ENCODE peak calls at places on chromosomes 11 and 22, in seven cellular contexts. One of them, this sample, is unnamed.

GRCh38 chr22:36457688-36458450 is 23.6 kb downstream of the TXN2 start:
- DNase-seq in stimulated activated CD4-positive, alpha-beta T cell treated with anti-CD3 and anti-CD28 coated beads, Interleukin-2, amount 100 ng/mL, for 48 hours: no peak
- DNase-seq in SW 1271: no peak
- DNase-seq in fibroblast of the aortic adventitia: peak; percentile 66
- DNase-seq in MM.1S: no peak
- DNase-seq in GF-D8: peak; percentile 21
- DNase-seq in nucleus accumbens: no peak
- DNase-seq in this sample: no peak

GRCh38 chr11:100727410-100727809 is 40.3 kb downstream of the ARHGAP42 start:
- DNase-seq in stimulated activated CD4-positive, alpha-beta T cell treated with anti-CD3 and anti-CD28 coated beads, Interleukin-2, amount 100 ng/mL, for 48 hours: no peak
- DNase-seq in SW 1271: no peak
- DNase-seq in fibroblast of the aortic adventitia: no peak
- DNase-seq in MM.1S: no peak
- DNase-seq in GF-D8: no peak
- DNase-seq in nucleus accumbens: no peak
- DNase-seq in this sample: no peak

GRCh38 chr11:61529537-61530225 is 21.1 kb downstream of the LRRC10B start:
- DNase-seq in stimulated activated CD4-positive, alpha-beta T cell treated with anti-CD3 and anti-CD28 coated beads, Interleukin-2, amount 100 ng/mL, for 48 hours: no peak
- DNase-seq in SW 1271: no peak
- DNase-seq in fibroblast of the aortic adventitia: no peak
- DNase-seq in MM.1S: no peak
- DNase-seq in GF-D8: no peak
- DNase-seq in nucleus accumbens: no peak
- DNase-seq in this sample: peak; percentile 96

GRCh38 chr22:35835998-35836691 is 118.5 kb downstream of the APOL5 start:
- DNase-seq in stimulated activated CD4-positive, alpha-beta T cell treated with anti-CD3 and anti-CD28 coated beads, Interleukin-2, amount 100 ng/mL, for 48 hours: no peak
- DNase-seq in SW 1271: peak; percentile 53
- DNase-seq in fibroblast of the aortic adventitia: peak; percentile 97
- DNase-seq in MM.1S: no peak
- DNase-seq in GF-D8: no peak
- DNase-seq in nucleus accumbens: no peak
- DNase-seq in this sample: peak; percentile 58

GRCh38 chr11:35146074-35146521 is 7.1 kb downstream of the CD44 start:
- DNase-seq in stimulated activated CD4-positive, alpha-beta T cell treated with anti-CD3 and anti-CD28 coated beads, Interleukin-2, amount 100 ng/mL, for 48 hours: peak; percentile 64
- DNase-seq in SW 1271: no peak
- DNase-seq in fibroblast of the aortic adventitia: no peak
- DNase-seq in MM.1S: peak; percentile 62
- DNase-seq in GF-D8: no peak
- DNase-seq in nucleus accumbens: no peak
- DNase-seq in this sample: no peak

GRCh38 chr22:35174398-35174797 is 82.9 kb upstream of the HMGXB4 start:
- DNase-seq in stimulated activated CD4-positive, alpha-beta T cell treated with anti-CD3 and anti-CD28 coated beads, Interleukin-2, amount 100 ng/mL, for 48 hours: no peak
- DNase-seq in SW 1271: no peak
- DNase-seq in fibroblast of the aortic adventitia: no peak
- DNase-seq in MM.1S: no peak
- DNase-seq in GF-D8: no peak
- DNase-seq in nucleus accumbens: no peak
- DNase-seq in this sample: no peak

GRCh38 chr11:75388386-75389275 is 10.7 kb upstream of the RPS3 start:
- DNase-seq in stimulated activated CD4-positive, alpha-beta T cell treated with anti-CD3 and anti-CD28 coated beads, Interleukin-2, amount 100 ng/mL, for 48 hours: peak; percentile 59
- DNase-seq in SW 1271: peak; percentile 68
- DNase-seq in fibroblast of the aortic adventitia: peak; percentile 87
- DNase-seq in MM.1S: peak; percentile 68
- DNase-seq in GF-D8: peak; percentile 23
- DNase-seq in nucleus accumbens: peak; percentile 27
- DNase-seq in this sample: peak; percentile 64

GRCh38 chr22:19062909-19063308 is 59.3 kb downstream of the DGCR2 start:
- DNase-seq in stimulated activated CD4-positive, alpha-beta T cell treated with anti-CD3 and anti-CD28 coated beads, Interleukin-2, amount 100 ng/mL, for 48 hours: no peak
- DNase-seq in SW 1271: no peak
- DNase-seq in fibroblast of the aortic adventitia: no peak
- DNase-seq in MM.1S: no peak
- DNase-seq in GF-D8: no peak
- DNase-seq in nucleus accumbens: no peak
- DNase-seq in this sample: peak; percentile 44

GRCh38 chr11:68735626-68736025 is 15.7 kb downstream of the TESMIN start:
- DNase-seq in stimulated activated CD4-positive, alpha-beta T cell treated with anti-CD3 and anti-CD28 coated beads, Interleukin-2, amount 100 ng/mL, for 48 hours: no peak
- DNase-seq in SW 1271: no peak
- DNase-seq in fibroblast of the aortic adventitia: no peak
- DNase-seq in MM.1S: no peak
- DNase-seq in GF-D8: no peak
- DNase-seq in nucleus accumbens: no peak
- DNase-seq in this sample: no peak

GRCh38 chr11:47278058-47278457 is 8.1 kb downstream of the MADD start:
- DNase-seq in stimulated activated CD4-positive, alpha-beta T cell treated with anti-CD3 and anti-CD28 coated beads, Interleukin-2, amount 100 ng/mL, for 48 hours: no peak
- DNase-seq in SW 1271: no peak
- DNase-seq in fibroblast of the aortic adventitia: peak; percentile 70
- DNase-seq in MM.1S: no peak
- DNase-seq in GF-D8: no peak
- DNase-seq in nucleus accumbens: no peak
- DNase-seq in this sample: no peak

GRCh38 chr11:120172054-120172881 is 34.4 kb upstream of the TRIM29 start:
- DNase-seq in stimulated activated CD4-positive, alpha-beta T cell treated with anti-CD3 and anti-CD28 coated beads, Interleukin-2, amount 100 ng/mL, for 48 hours: peak; percentile 37
- DNase-seq in SW 1271: no peak
- DNase-seq in fibroblast of the aortic adventitia: peak; percentile 72
- DNase-seq in MM.1S: peak; percentile 51
- DNase-seq in GF-D8: peak; percentile 80
- DNase-seq in nucleus accumbens: peak; percentile 35
- DNase-seq in this sample: peak; percentile 68

GRCh38 chr11:15006139-15006759 is 34.1 kb upstream of the CALCA start:
- DNase-seq in stimulated activated CD4-positive, alpha-beta T cell treated with anti-CD3 and anti-CD28 coated beads, Interleukin-2, amount 100 ng/mL, for 48 hours: no peak
- DNase-seq in SW 1271: no peak
- DNase-seq in fibroblast of the aortic adventitia: peak; percentile 67
- DNase-seq in MM.1S: peak; percentile 58
- DNase-seq in GF-D8: peak; percentile 12
- DNase-seq in nucleus accumbens: no peak
- DNase-seq in this sample: no peak

GRCh38 chr11:23399995-23400394 is 539.7 kb upstream of the CCDC179 start:
- DNase-seq in stimulated activated CD4-positive, alpha-beta T cell treated with anti-CD3 and anti-CD28 coated beads, Interleukin-2, amount 100 ng/mL, for 48 hours: no peak
- DNase-seq in SW 1271: no peak
- DNase-seq in fibroblast of the aortic adventitia: no peak
- DNase-seq in MM.1S: no peak
- DNase-seq in GF-D8: no peak
- DNase-seq in nucleus accumbens: no peak
- DNase-seq in this sample: no peak

GRCh38 chr11:68403424-68403823 is 57.1 kb upstream of the PPP6R3 start:
- DNase-seq in stimulated activated CD4-positive, alpha-beta T cell treated with anti-CD3 and anti-CD28 coated beads, Interleukin-2, amount 100 ng/mL, for 48 hours: no peak
- DNase-seq in SW 1271: no peak
- DNase-seq in fibroblast of the aortic adventitia: no peak
- DNase-seq in MM.1S: no peak
- DNase-seq in GF-D8: no peak
- DNase-seq in nucleus accumbens: no peak
- DNase-seq in this sample: no peak

GRCh38 chr22:18060646-18061620 is 16.9 kb upstream of the PEX26 start:
- DNase-seq in stimulated activated CD4-positive, alpha-beta T cell treated with anti-CD3 and anti-CD28 coated beads, Interleukin-2, amount 100 ng/mL, for 48 hours: no peak
- DNase-seq in SW 1271: no peak
- DNase-seq in fibroblast of the aortic adventitia: no peak
- DNase-seq in MM.1S: no peak
- DNase-seq in GF-D8: no peak
- DNase-seq in nucleus accumbens: no peak
- DNase-seq in this sample: peak; percentile 63

GRCh38 chr11:119369035-119369925 is 12.2 kb downstream of the USP2 start:
- DNase-seq in stimulated activated CD4-positive, alpha-beta T cell treated with anti-CD3 and anti-CD28 coated beads, Interleukin-2, amount 100 ng/mL, for 48 hours: no peak
- DNase-seq in SW 1271: no peak
- DNase-seq in fibroblast of the aortic adventitia: no peak
- DNase-seq in MM.1S: no peak
- DNase-seq in GF-D8: no peak
- DNase-seq in nucleus accumbens: no peak
- DNase-seq in this sample: peak; percentile 77

GRCh38 chr11:118046051-118046963 is 30.6 kb upstream of the TMPRSS4 start:
- DNase-seq in stimulated activated CD4-positive, alpha-beta T cell treated with anti-CD3 and anti-CD28 coated beads, Interleukin-2, amount 100 ng/mL, for 48 hours: peak; percentile 17
- DNase-seq in SW 1271: no peak
- DNase-seq in fibroblast of the aortic adventitia: no peak
- DNase-seq in MM.1S: no peak
- DNase-seq in GF-D8: no peak
- DNase-seq in nucleus accumbens: no peak
- DNase-seq in this sample: no peak

GRCh38 chr11:112715091-112715490 is 246.1 kb upstream of the NCAM1 start:
- DNase-seq in stimulated activated CD4-positive, alpha-beta T cell treated with anti-CD3 and anti-CD28 coated beads, Interleukin-2, amount 100 ng/mL, for 48 hours: no peak
- DNase-seq in SW 1271: no peak
- DNase-seq in fibroblast of the aortic adventitia: no peak
- DNase-seq in MM.1S: no peak
- DNase-seq in GF-D8: no peak
- DNase-seq in nucleus accumbens: no peak
- DNase-seq in this sample: no peak

GRCh38 chr11:113547739-113548138 is 72.5 kb upstream of the DRD2 start:
- DNase-seq in stimulated activated CD4-positive, alpha-beta T cell treated with anti-CD3 and anti-CD28 coated beads, Interleukin-2, amount 100 ng/mL, for 48 hours: no peak
- DNase-seq in SW 1271: no peak
- DNase-seq in fibroblast of the aortic adventitia: no peak
- DNase-seq in MM.1S: no peak
- DNase-seq in GF-D8: no peak
- DNase-seq in nucleus accumbens: no peak
- DNase-seq in this sample: no peak

GRCh38 chr22:22410121-22410520 is 98.4 kb downstream of the ZNF280B start:
- DNase-seq in stimulated activated CD4-positive, alpha-beta T cell treated with anti-CD3 and anti-CD28 coated beads, Interleukin-2, amount 100 ng/mL, for 48 hours: no peak
- DNase-seq in SW 1271: no peak
- DNase-seq in fibroblast of the aortic adventitia: no peak
- DNase-seq in MM.1S: peak; percentile 18
- DNase-seq in GF-D8: peak; percentile 60
- DNase-seq in nucleus accumbens: no peak
- DNase-seq in this sample: peak; percentile 35